ENCODE peak calls at places on chromosomes 6 and 20, in seven cellular contexts. N is adrenal gland; I is naive thymus-derived CD4-positive, alpha-beta T cell; G is CD4-positive, alpha-beta memory T cell; O is HCT116; F is tibial artery; R is IMR-90. W is an unnamed sample.
A peak's percentile ranks its signal among the peaks of the same experiment; 100 is the strongest.

GRCh38 chr6:11318835-11319813 is 86.7 kb upstream of the NEDD9 start:
- DNase-seq in N (no peak), O (no peak), R (no peak), F (no peak), I (no peak), G (no peak), W (no peak)

GRCh38 chr6:27795697-27796494 is 116.3 kb downstream of the OR2B2 start:
- DNase-seq in F (no peak), G (peak; percentile 82), I (peak; percentile 36), N (peak; percentile 55), O (peak; percentile 90), R (peak; percentile 89), W (peak; percentile 38)

GRCh38 chr20:50330504-50331313 is 140.1 kb downstream of the CEBPB start:
- DNase-seq in F (no peak), N (no peak), R (no peak), G (no peak), O (no peak), I (no peak), W (no peak)

GRCh38 chr6:5744497-5744896 is 262.2 kb downstream of the NRN1 start:
- DNase-seq in O (no peak), N (no peak), F (no peak), G (no peak), I (no peak), R (no peak), W (no peak)

GRCh38 chr20:32285082-32285620 is 7.7 kb downstream of the KIF3B start:
- DNase-seq in O (no peak), R (no peak), I (no peak), N (no peak), F (no peak), G (no peak), W (no peak)

GRCh38 chr20:6381887-6382286 is 259.1 kb upstream of the FERMT1 start:
- DNase-seq in O (no peak), G (no peak), R (peak; percentile 44), F (no peak), N (no peak), I (no peak), W (no peak)

GRCh38 chr6:143125455-143125854 is 64.8 kb downstream of the AIG1 start:
- DNase-seq in O (no peak), N (no peak), F (no peak), R (no peak), G (no peak), I (no peak), W (no peak)

GRCh38 chr20:63099426-63100267 is 92.9 kb upstream of the BHLHE23 start:
- DNase-seq in G (no peak), N (no peak), F (no peak), O (no peak), I (peak; percentile 14), R (no peak), W (no peak)

GRCh38 chr6:33165581-33166258 is 26.5 kb downstream of the COL11A2 start:
- DNase-seq in O (no peak), F (no peak), N (no peak), G (no peak), I (no peak), R (no peak), W (no peak)

GRCh38 chr6:43973351-43973750 is 153.9 kb downstream of the MRPL14 start:
- DNase-seq in F (no peak), G (no peak), R (no peak), N (no peak), O (no peak), I (no peak), W (no peak)

GRCh38 chr6:43970913-43971775 is 156.1 kb downstream of the MRPL14 start:
- DNase-seq in N (no peak), G (no peak), I (no peak), R (peak; percentile 46), O (no peak), F (no peak), W (no peak)

GRCh38 chr6:43971776-43972126 is 155.5 kb downstream of the MRPL14 start:
- DNase-seq in N (no peak), I (no peak), R (no peak), O (no peak), G (no peak), F (no peak), W (no peak)

GRCh38 chr6:43972915-43973304 is 154.3 kb downstream of the MRPL14 start:
- DNase-seq in O (no peak), G (no peak), I (no peak), R (peak; percentile 95), N (peak; percentile 94), F (peak; percentile 75), W (no peak)

GRCh38 chr6:43972179-43972914 is 154.9 kb downstream of the MRPL14 start:
- DNase-seq in R (no peak), O (no peak), G (no peak), F (no peak), I (no peak), N (peak; percentile 36), W (no peak)
- H3K27ac ChIP-seq in R (peak overlapping the region; percentile 64), O (no peak overlapping the region), G (no peak overlapping the region), F (peak overlapping the region; percentile 39), I (no peak overlapping the region), N (peak overlapping the region; percentile 76), W (no peak overlapping the region)

GRCh38 chr20:3801299-3801698 is 5.2 kb downstream of the CDC25B start:
- DNase-seq in R (no peak), G (no peak), N (no peak), I (no peak), F (no peak), O (no peak), W (no peak)
- H3K4me1 ChIP-seq in R (peaks cover 35% of the 10 kb centered on the region), G (peaks cover 85% of the 10 kb centered on the region), N (peaks cover 28% of the 10 kb centered on the region), I (peaks cover 44% of the 10 kb centered on the region), F (peaks cover 40% of the 10 kb centered on the region), O (peaks cover 41% of the 10 kb centered on the region), W (peaks cover 55% of the 10 kb centered on the region)

DNA sequence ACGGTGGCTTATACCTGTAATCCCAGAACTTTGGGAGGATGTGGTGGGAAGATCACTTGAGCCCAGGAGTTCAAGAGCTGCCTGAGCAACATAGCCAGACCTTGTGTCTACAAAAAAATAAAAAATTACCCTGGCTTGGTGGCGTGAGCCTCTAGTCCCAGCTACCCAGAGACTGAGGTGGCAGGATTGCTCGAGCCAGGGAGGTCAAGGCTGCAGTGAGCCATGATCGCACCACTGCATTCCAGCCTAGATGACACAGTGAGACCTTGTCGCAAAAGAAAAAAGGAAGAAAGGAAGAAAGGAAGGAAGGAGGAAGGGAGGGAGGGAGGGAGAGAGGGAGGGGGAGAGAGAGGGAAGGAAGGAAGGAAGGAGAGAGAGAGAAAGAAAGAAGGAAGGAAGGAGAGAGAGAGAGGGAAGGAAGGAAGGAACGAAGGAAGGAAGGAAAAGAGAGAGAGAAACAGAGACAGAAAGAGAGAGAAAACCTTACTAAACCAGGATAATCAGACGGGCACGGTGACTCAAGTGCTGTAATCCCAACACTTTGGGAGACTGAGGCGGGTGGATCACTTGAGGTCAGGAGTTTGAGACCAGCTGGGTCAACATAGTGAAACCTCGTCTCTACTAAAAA is 10.9 kb upstream of the PNRC1 start:
- DNase-seq in F (no peak), G (no peak), N (peak; percentile 76), O (no peak), I (no peak), R (no peak), W (no peak)
- H3K27ac ChIP-seq in F (no peak overlapping the region), G (no peak overlapping the region), N (peak overlapping the region; percentile 57), O (no peak overlapping the region), I (no peak overlapping the region), R (no peak overlapping the region), W (no peak overlapping the region)

DNA sequence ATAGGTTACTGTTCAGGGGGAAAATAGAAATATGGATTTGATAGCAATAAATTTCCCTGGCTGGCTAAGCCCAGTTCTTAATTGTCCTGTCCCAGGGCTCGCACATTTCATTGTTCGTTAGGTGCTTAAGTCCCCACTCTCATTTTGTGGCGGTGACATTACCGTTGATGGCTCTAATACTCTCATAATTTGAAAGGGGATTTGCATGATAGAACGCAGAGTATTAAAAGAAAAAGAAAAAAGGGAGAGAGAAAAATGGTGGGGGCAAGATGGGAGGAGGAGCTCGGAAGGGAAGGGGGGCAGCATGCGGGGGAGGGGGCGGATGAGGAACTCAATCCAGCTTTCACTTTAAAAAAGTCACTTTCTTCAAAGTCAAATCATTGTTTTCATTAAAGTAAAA is 79.1 kb upstream of the FOXP4 start:
- DNase-seq in N (no peak), G (no peak), R (no peak), I (no peak), F (no peak), O (no peak), W (no peak)
- H3K4me1 ChIP-seq in N (peaks cover 5% of the 10 kb centered on the region), G (peaks cover 7% of the 10 kb centered on the region), R (peaks cover 2% of the 10 kb centered on the region), I (no peaks in the 10 kb centered on the region), F (peaks cover 24% of the 10 kb centered on the region), O (no peaks in the 10 kb centered on the region), W (peaks cover 7% of the 10 kb centered on the region)

W was measured in effector memory CD4-positive, alpha-beta T cell.